ENCODE peak calls at places on chromosomes 1 and 21, in four cellular contexts. S is lower leg skin, K is Daoy, Q is K562. G is an unnamed sample.

GRCh38 chr1:19010995-19011696 is 54.7 kb upstream of the IFFO2 start:
- DNase-seq in S (peak; percentile 91), K (peak; percentile 98), Q (no peak), G (peak; percentile 44)

GRCh38 chr1:232594018-232594502 is 35.9 kb downstream of the SIPA1L2 start:
- DNase-seq in K (no peak), S (no peak), Q (no peak), G (peak; percentile 23)

GRCh38 chr1:173302890-173303829 is 96.0 kb upstream of the TNFSF4 start:
- DNase-seq in Q (peak; percentile 46), S (no peak), K (no peak), G (no peak)

GRCh38 chr1:6073480-6074053 is 27.9 kb downstream of the KCNAB2 start:
- DNase-seq in K (no peak), S (no peak), Q (no peak), G (no peak)

GRCh38 chr1:212285685-212286436 is 651 bp downstream of the PPP2R5A start:
- DNase-seq in K (peak; percentile 74), Q (peak; percentile 70), S (peak; percentile 94), G (peak; percentile 31)

GRCh38 chr21:33293811-33294216 is 27.6 kb downstream of the IL10RB start:
- DNase-seq in Q (no peak), K (no peak), S (peak; percentile 50), G (no peak)

GRCh38 chr1:19647643-19648042 is 3.5 kb downstream of the NBL1 start:
- DNase-seq in K (no peak), S (no peak), Q (no peak), G (no peak)

GRCh38 chr1:180290265-180291001 is 60.4 kb downstream of the LHX4 start:
- DNase-seq in Q (no peak), S (no peak), K (no peak), G (no peak)

GRCh38 chr1:230158422-230159291 is 91.6 kb downstream of the GALNT2 start:
- DNase-seq in S (peak; percentile 75), Q (no peak), K (peak; percentile 23), G (peak; percentile 70)

GRCh38 chr1:105204836-105205371 is 1455.2 kb downstream of the AMY1C start:
- DNase-seq in S (no peak), Q (no peak), K (no peak), G (peak; percentile 1)

GRCh38 chr1:221431068-221431651 is 310.7 kb downstream of the DUSP10 start:
- DNase-seq in Q (no peak), K (no peak), S (no peak), G (no peak)

GRCh38 chr1:117171900-117172501 is 38.7 kb downstream of the VTCN1 start:
- DNase-seq in K (peak; percentile 72), Q (no peak), S (no peak), G (no peak)

GRCh38 chr1:30857964-30858363 is 50.6 kb downstream of the SDC3 start:
- DNase-seq in Q (no peak), S (no peak), K (no peak), G (no peak)

GRCh38 chr1:39694026-39694425 is 2.8 kb upstream of the HPCAL4 start:
- DNase-seq in S (no peak), Q (no peak), K (peak; percentile 28), G (no peak)

GRCh38 chr1:195113471-195113870 is 1494.8 kb downstream of the KCNT2 start:
- DNase-seq in K (no peak), S (no peak), Q (no peak), G (no peak)

GRCh38 chr1:15994590-15995351 is 9.3 kb upstream of the SRARP start:
- DNase-seq in K (peak; percentile 60), Q (peak; percentile 77), S (no peak), G (peak; percentile 73)

GRCh38 chr1:95021794-95022193 is 51.0 kb downstream of the ALG14 start:
- DNase-seq in S (no peak), K (no peak), Q (no peak), G (no peak)

GRCh38 chr1:7454895-7455784 is 316.0 kb upstream of the VAMP3 start:
- DNase-seq in Q (no peak), S (no peak), K (peak; percentile 41), G (no peak)

GRCh38 chr1:116735246-116735645 is 19.0 kb upstream of the CD2 start:
- DNase-seq in K (no peak), S (no peak), Q (no peak), G (no peak)

GRCh38 chr1:109789771-109790170 is 26.0 kb upstream of the EPS8L3 start:
- DNase-seq in K (no peak), S (peak; percentile 54), Q (no peak), G (no peak)

GRCh38 chr1:112322018-112322417 is 74.0 kb upstream of the CTTNBP2NL start:
- DNase-seq in K (no peak), Q (no peak), S (no peak), G (no peak)

GRCh38 chr21:41634211-41634694 is 126.3 kb upstream of the TMPRSS2 start:
- DNase-seq in Q (no peak), S (peak; percentile 78), K (peak; percentile 61), G (no peak)

GRCh38 chr1:65065535-65066378 is 82.2 kb upstream of the AK4 start:
- DNase-seq in Q (peak; percentile 27), K (peak; percentile 30), S (peak; percentile 90), G (peak; percentile 61)

GRCh38 chr1:66351474-66351873 is 182.5 kb upstream of the SGIP1 start:
- DNase-seq in Q (no peak), K (no peak), S (no peak), G (no peak)

GRCh38 chr1:118589486-118589885 is 398.7 kb downstream of the TBX15 start:
- DNase-seq in Q (no peak), K (no peak), S (no peak), G (no peak)

GRCh38 chr1:25520446-25521061 is 22.9 kb upstream of the LDLRAP1 start:
- DNase-seq in K (peak; percentile 59), S (peak; percentile 94), Q (peak; percentile 68), G (peak; percentile 49)

GRCh38 chr1:10694274-10694632 is 102.2 kb downstream of the CASZ1 start:
- DNase-seq in S (no peak), Q (no peak), K (no peak), G (peak; percentile 78)

GRCh38 chr1:169928438-169929209 is 34.9 kb upstream of the SCYL3 start:
- DNase-seq in S (no peak), Q (peak; percentile 33), K (peak; percentile 19), G (peak; percentile 19)

GRCh38 chr1:205443585-205444299 is 12.1 kb downstream of the BLACAT1 start:
- DNase-seq in S (no peak), K (no peak), Q (no peak), G (no peak)

GRCh38 chr1:78839704-78840277 is 166.7 kb downstream of the ADGRL4 start:
- DNase-seq in S (no peak), Q (peak; percentile 5), K (peak; percentile 47), G (peak; percentile 26)

GRCh38 chr1:15728937-15729657 is 7.0 kb upstream of the SLC25A34 start:
- DNase-seq in K (no peak), Q (no peak), S (no peak), G (no peak)

GRCh38 chr1:201731592-201731991 is 97.4 kb upstream of the IPO9 start:
- DNase-seq in Q (no peak), K (no peak), S (no peak), G (no peak)

GRCh38 chr1:219801433-219801832 is 126.9 kb downstream of the SLC30A10 start:
- DNase-seq in K (no peak), Q (no peak), S (no peak), G (no peak)

GRCh38 chr1:219549215-219549614 is 63.7 kb downstream of the ZC3H11B start:
- DNase-seq in S (no peak), K (no peak), Q (no peak), G (no peak)

G was measured in HuH-7.